ENCODE peak calls at places on chromosomes 4 and X, in five cellular contexts. One of them, this sample, is unnamed.

GRCh38 chr4:40909363-40909876 is 159.7 kb downstream of the NSUN7 start:
- DNase-seq in GM12891: no peak
- DNase-seq in suprapubic skin: no peak
- DNase-seq in HL-60: no peak
- DNase-seq in K562: no peak
- DNase-seq in this sample: no peak

GRCh38 chr4:10075953-10076391 is 40.6 kb downstream of the WDR1 start:
- DNase-seq in GM12891: no peak
- DNase-seq in suprapubic skin: no peak
- DNase-seq in HL-60: no peak
- DNase-seq in K562: peak; percentile 19
- DNase-seq in this sample: peak; percentile 3

GRCh38 chr4:54992266-54992665 is 133.1 kb downstream of the KDR start:
- DNase-seq in HL-60: no peak
- DNase-seq in K562: no peak
- DNase-seq in suprapubic skin: no peak
- DNase-seq in GM12891: no peak
- DNase-seq in this sample: no peak

GRCh38 chr4:76611611-76612010 is 176.6 kb downstream of the SHROOM3 start:
- DNase-seq in suprapubic skin: no peak
- DNase-seq in GM12891: no peak
- DNase-seq in HL-60: no peak
- DNase-seq in K562: no peak
- DNase-seq in this sample: no peak

GRCh38 chrX:37854748-37855147 is 7.4 kb upstream of the DYNLT3 start:
- DNase-seq in GM12891: no peak
- DNase-seq in HL-60: no peak
- DNase-seq in K562: no peak
- DNase-seq in suprapubic skin: no peak
- DNase-seq in this sample: no peak

GRCh38 chr4:23384741-23385140 is 505.1 kb downstream of the PPARGC1A start:
- DNase-seq in suprapubic skin: no peak
- DNase-seq in HL-60: no peak
- DNase-seq in GM12891: no peak
- DNase-seq in K562: no peak
- DNase-seq in this sample: no peak

GRCh38 chr4:3314706-3315260 is 22.0 kb downstream of the RGS12 start:
- DNase-seq in suprapubic skin: peak; percentile 31
- DNase-seq in K562: no peak
- DNase-seq in HL-60: no peak
- DNase-seq in GM12891: no peak
- DNase-seq in this sample: no peak

GRCh38 chr4:184000457-184001395 is 95.6 kb downstream of the STOX2 start:
- DNase-seq in HL-60: no peak
- DNase-seq in GM12891: no peak
- DNase-seq in suprapubic skin: no peak
- DNase-seq in K562: no peak
- DNase-seq in this sample: no peak

GRCh38 chr4:145956288-145956890 is 17.8 kb upstream of the ZNF827 start:
- DNase-seq in HL-60: no peak
- DNase-seq in K562: peak; percentile 63
- DNase-seq in GM12891: no peak
- DNase-seq in suprapubic skin: no peak
- DNase-seq in this sample: no peak

GRCh38 chr4:145957307-145957706 is 18.7 kb upstream of the ZNF827 start:
- DNase-seq in K562: no peak
- DNase-seq in suprapubic skin: no peak
- DNase-seq in HL-60: no peak
- DNase-seq in GM12891: no peak
- DNase-seq in this sample: no peak

GRCh38 chr4:145960012-145960411 is 21.4 kb upstream of the ZNF827 start:
- DNase-seq in K562: no peak
- DNase-seq in GM12891: no peak
- DNase-seq in suprapubic skin: no peak
- DNase-seq in HL-60: no peak
- DNase-seq in this sample: no peak

GRCh38 chr4:145951931-145952330 is 13.3 kb upstream of the ZNF827 start:
- DNase-seq in HL-60: no peak
- DNase-seq in suprapubic skin: no peak
- DNase-seq in K562: no peak
- DNase-seq in GM12891: no peak
- DNase-seq in this sample: no peak

DNA sequence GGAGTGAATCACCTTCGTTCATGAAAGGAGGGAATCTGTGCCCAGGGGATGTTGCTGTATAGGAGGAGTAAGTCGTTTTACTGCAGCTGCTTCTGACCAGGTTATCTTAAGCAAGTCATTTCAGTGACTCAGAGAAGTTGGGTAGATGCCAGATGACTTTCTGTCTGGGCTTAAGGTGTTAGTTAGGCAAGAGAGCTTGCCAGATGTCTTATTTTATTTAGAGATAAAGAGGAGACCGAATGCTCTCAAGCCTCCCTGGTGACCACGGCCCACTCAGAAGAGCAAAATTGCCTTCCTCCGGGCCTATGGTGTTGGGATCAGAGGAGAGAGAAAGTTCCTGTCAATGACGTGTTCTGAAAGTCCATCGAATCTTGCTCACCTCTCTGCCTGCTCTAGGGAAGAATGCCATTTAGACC is 16.3 kb upstream of the ZNF827 start:
- DNase-seq in GM12891: no peak
- DNase-seq in K562: peak; percentile 64
- DNase-seq in HL-60: peak; percentile 39
- DNase-seq in suprapubic skin: no peak
- DNase-seq in this sample: no peak
- TF ChIP-seq POLR2AphosphoS5 in GM12891: no peak
- TF ChIP-seq POLR2AphosphoS5 in K562: peak; percentile 90
- TF ChIP-seq POLR2AphosphoS5 in HL-60: no peak
- TF ChIP-seq POLR2AphosphoS5 in suprapubic skin: no peak
- TF ChIP-seq POLR2AphosphoS5 in this sample: no peak

GRCh38 chr4:155590751-155591150 is 75.9 kb upstream of the GUCY1A1 start:
- DNase-seq in K562: no peak
- DNase-seq in HL-60: no peak
- DNase-seq in GM12891: no peak
- DNase-seq in suprapubic skin: no peak
- DNase-seq in this sample: no peak

GRCh38 chr4:155591201-155591600 is 75.4 kb upstream of the GUCY1A1 start:
- DNase-seq in suprapubic skin: no peak
- DNase-seq in K562: no peak
- DNase-seq in GM12891: no peak
- DNase-seq in HL-60: no peak
- DNase-seq in this sample: no peak

GRCh38 chr4:155591784-155592567 is 74.7 kb upstream of the GUCY1A1 start:
- DNase-seq in suprapubic skin: no peak
- DNase-seq in GM12891: no peak
- DNase-seq in K562: no peak
- DNase-seq in HL-60: no peak
- DNase-seq in this sample: no peak

GRCh38 chr4:155593793-155594192 is 72.9 kb upstream of the GUCY1A1 start:
- DNase-seq in GM12891: no peak
- DNase-seq in HL-60: no peak
- DNase-seq in K562: no peak
- DNase-seq in suprapubic skin: no peak
- DNase-seq in this sample: no peak

DNA sequence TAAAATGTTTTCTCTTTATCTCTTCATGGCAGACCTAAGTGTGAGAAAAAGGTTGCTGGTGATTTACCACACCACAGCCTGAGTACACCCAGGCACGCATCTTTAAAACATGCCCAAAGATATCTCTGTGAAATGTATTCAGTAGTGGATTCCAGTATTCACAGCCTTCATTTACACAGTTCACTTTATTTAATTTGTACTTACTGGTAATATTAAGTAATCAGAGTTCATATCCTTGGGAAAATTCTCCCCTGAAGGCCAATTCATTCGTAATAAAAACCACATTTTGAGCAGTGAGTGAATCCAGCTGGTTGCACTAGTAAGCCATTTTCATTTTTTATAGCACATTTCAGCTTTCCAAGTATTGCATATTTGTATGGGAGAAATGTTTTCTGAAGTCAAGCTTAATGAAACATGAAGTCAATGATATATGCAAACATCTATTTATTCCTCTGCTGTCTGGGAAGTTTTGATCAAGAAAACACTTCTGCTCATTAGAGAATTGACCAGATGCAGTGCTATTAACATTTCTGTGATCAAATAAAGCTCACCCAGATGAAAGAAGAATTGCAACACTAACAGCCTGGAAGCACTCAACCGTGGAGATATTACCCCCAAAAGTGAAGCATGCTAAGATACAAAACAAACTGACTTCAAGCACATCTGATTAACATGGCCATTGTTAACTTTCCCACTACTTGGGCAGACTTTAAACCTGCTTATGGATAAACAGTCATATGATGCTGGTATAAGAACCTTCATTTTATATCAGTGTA is 73.9 kb upstream of the GUCY1A1 start:
- DNase-seq in K562: no peak
- DNase-seq in GM12891: no peak
- DNase-seq in HL-60: no peak
- DNase-seq in suprapubic skin: no peak
- DNase-seq in this sample: no peak
- TF ChIP-seq POLR2AphosphoS5 in K562: no peak
- TF ChIP-seq POLR2AphosphoS5 in GM12891: no peak
- TF ChIP-seq POLR2AphosphoS5 in HL-60: no peak
- TF ChIP-seq POLR2AphosphoS5 in suprapubic skin: no peak
- TF ChIP-seq POLR2AphosphoS5 in this sample: no peak

DNA sequence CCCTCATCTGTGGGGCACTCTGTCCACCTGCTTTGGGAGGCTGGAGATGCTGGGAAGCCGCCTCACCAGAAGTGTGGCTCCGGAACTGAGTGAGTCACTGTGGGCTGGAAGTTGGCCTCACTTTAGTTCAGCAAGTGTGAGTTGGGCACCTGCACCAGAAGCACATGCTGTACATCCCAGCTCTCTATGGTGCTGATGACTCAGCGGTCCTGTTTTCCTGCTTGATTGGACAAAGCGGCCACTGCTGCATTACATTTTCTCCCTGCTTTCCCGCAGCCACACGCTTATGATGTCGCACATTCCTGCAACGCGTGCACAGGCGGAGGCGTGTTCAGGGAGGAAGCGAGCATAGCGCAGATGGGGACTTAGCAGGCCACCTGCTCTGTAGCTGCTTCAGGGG is 26.8 kb upstream of the CLDN34 start:
- DNase-seq in HL-60: no peak
- DNase-seq in suprapubic skin: no peak
- DNase-seq in GM12891: no peak
- DNase-seq in K562: no peak
- DNase-seq in this sample: no peak
- TF ChIP-seq POLR2AphosphoS5 in HL-60: no peak
- TF ChIP-seq POLR2AphosphoS5 in suprapubic skin: no peak
- TF ChIP-seq POLR2AphosphoS5 in GM12891: no peak
- TF ChIP-seq POLR2AphosphoS5 in K562: no peak
- TF ChIP-seq POLR2AphosphoS5 in this sample: no peak

DNA sequence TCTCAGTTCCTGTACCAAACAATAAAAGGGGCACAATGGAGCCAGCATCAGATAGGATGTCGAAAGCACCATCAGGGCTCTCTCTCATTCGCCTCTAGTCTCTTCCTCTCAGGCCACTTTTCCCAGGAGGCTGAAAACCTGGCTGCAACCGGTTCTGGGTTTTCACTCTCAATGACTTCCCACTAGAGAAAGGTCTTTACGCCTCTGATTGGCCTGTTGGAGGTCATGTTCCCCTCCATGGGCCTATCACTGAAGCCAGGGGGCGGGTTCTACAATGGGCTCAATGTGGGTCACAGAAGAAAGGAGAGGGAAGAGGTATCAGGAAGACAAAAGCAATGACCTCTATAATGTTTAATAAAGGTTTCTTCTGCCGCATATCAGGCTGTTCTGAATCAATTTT is 29.3 kb downstream of the ZNF827 start:
- DNase-seq in suprapubic skin: no peak
- DNase-seq in GM12891: no peak
- DNase-seq in K562: peak; percentile 55
- DNase-seq in HL-60: no peak
- DNase-seq in this sample: no peak
- TF ChIP-seq POLR2AphosphoS5 in suprapubic skin: no peak
- TF ChIP-seq POLR2AphosphoS5 in GM12891: no peak
- TF ChIP-seq POLR2AphosphoS5 in K562: no peak
- TF ChIP-seq POLR2AphosphoS5 in HL-60: no peak
- TF ChIP-seq POLR2AphosphoS5 in this sample: no peak

GRCh38 chr4:94831607-94832006 is 73.9 kb downstream of the BMPR1B start:
- DNase-seq in HL-60: no peak
- DNase-seq in suprapubic skin: no peak
- DNase-seq in K562: no peak
- DNase-seq in GM12891: no peak
- DNase-seq in this sample: no peak
- TF ChIP-seq POLR2AphosphoS5 in HL-60: no peak
- TF ChIP-seq POLR2AphosphoS5 in suprapubic skin: no peak
- TF ChIP-seq POLR2AphosphoS5 in K562: no peak
- TF ChIP-seq POLR2AphosphoS5 in GM12891: no peak
- TF ChIP-seq POLR2AphosphoS5 in this sample: no peak

DNA sequence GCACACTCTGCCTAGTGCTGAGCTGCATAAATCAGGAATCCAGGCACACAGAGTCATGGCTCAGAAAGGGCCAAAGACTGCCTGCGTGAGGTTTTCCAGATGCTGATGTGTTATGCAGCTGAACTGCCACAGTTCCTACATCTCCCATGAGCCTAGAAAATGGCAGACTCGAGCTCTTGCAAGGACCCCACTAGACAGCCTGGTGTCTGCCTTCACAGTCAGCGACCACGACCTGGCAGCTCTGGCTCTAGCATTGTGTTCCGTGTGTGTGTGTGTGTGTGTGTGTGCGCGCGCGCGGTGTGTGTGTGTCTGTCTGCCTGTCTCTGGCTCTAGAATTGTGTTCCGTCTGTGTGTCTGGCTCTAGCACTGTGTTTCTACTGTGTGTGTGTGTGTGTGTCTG is 203.6 kb upstream of the AGTR2 start:
- DNase-seq in suprapubic skin: no peak
- DNase-seq in K562: no peak
- DNase-seq in GM12891: no peak
- DNase-seq in HL-60: no peak
- DNase-seq in this sample: no peak
- TF ChIP-seq POLR2AphosphoS5 in suprapubic skin: no peak
- TF ChIP-seq POLR2AphosphoS5 in K562: no peak
- TF ChIP-seq POLR2AphosphoS5 in GM12891: no peak
- TF ChIP-seq POLR2AphosphoS5 in HL-60: no peak
- TF ChIP-seq POLR2AphosphoS5 in this sample: no peak